ENCODE peak calls at places on chromosomes 11 and 22, in four cellular contexts. One of them, this sample, is unnamed.

GRCh38 chr11:16881074-16881709 is 133.0 kb downstream of the PLEKHA7 start:
- DNase-seq in fibroblast of villous mesenchyme: no peak
- DNase-seq in stomach: peak; percentile 76
- DNase-seq in choroid plexus epithelial cell: peak; percentile 46
- DNase-seq in this sample: peak; percentile 56

GRCh38 chr22:20111045-20111688 is 4.7 kb upstream of the RANBP1 start:
- DNase-seq in fibroblast of villous mesenchyme: no peak
- DNase-seq in choroid plexus epithelial cell: peak; percentile 33
- DNase-seq in stomach: no peak
- DNase-seq in this sample: peak; percentile 29

GRCh38 chr22:30889996-30890480 is 78.5 kb downstream of the MORC2 start:
- DNase-seq in fibroblast of villous mesenchyme: no peak
- DNase-seq in stomach: no peak
- DNase-seq in choroid plexus epithelial cell: no peak
- DNase-seq in this sample: no peak

GRCh38 chr11:306645-307371 is 808 bp upstream of the IFITM2 start:
- DNase-seq in stomach: no peak
- DNase-seq in fibroblast of villous mesenchyme: no peak
- DNase-seq in choroid plexus epithelial cell: no peak
- DNase-seq in this sample: no peak

GRCh38 chr11:130916238-130916855 is at the start of gene SNX19:
- DNase-seq in fibroblast of villous mesenchyme: peak; percentile 90
- DNase-seq in stomach: peak; percentile 95
- DNase-seq in choroid plexus epithelial cell: peak; percentile 93
- DNase-seq in this sample: peak; percentile 92

GRCh38 chr11:123682976-123683375 is 28.6 kb upstream of the SCN3B start:
- DNase-seq in choroid plexus epithelial cell: no peak
- DNase-seq in fibroblast of villous mesenchyme: no peak
- DNase-seq in stomach: no peak
- DNase-seq in this sample: no peak

GRCh38 chr11:73641668-73642067 is 4.7 kb upstream of the PLEKHB1 start:
- DNase-seq in fibroblast of villous mesenchyme: no peak
- DNase-seq in stomach: no peak
- DNase-seq in choroid plexus epithelial cell: no peak
- DNase-seq in this sample: no peak

GRCh38 chr11:11582261-11582701 is 39.5 kb downstream of the GALNT18 start:
- DNase-seq in stomach: no peak
- DNase-seq in choroid plexus epithelial cell: no peak
- DNase-seq in fibroblast of villous mesenchyme: no peak
- DNase-seq in this sample: peak; percentile 2

GRCh38 chr11:29328961-29329441 is 687.8 kb downstream of the KCNA4 start:
- DNase-seq in choroid plexus epithelial cell: peak; percentile 90
- DNase-seq in fibroblast of villous mesenchyme: peak; percentile 81
- DNase-seq in stomach: no peak
- DNase-seq in this sample: peak; percentile 85

GRCh38 chr11:91585035-91585801 is 639.4 kb upstream of the FAT3 start:
- DNase-seq in fibroblast of villous mesenchyme: no peak
- DNase-seq in choroid plexus epithelial cell: no peak
- DNase-seq in stomach: no peak
- DNase-seq in this sample: no peak

GRCh38 chr11:91587131-91587530 is 637.5 kb upstream of the FAT3 start:
- DNase-seq in stomach: no peak
- DNase-seq in choroid plexus epithelial cell: no peak
- DNase-seq in fibroblast of villous mesenchyme: no peak
- DNase-seq in this sample: no peak

GRCh38 chr11:91596111-91596510 is 628.5 kb upstream of the FAT3 start:
- DNase-seq in stomach: no peak
- DNase-seq in choroid plexus epithelial cell: no peak
- DNase-seq in fibroblast of villous mesenchyme: no peak
- DNase-seq in this sample: no peak

DNA sequence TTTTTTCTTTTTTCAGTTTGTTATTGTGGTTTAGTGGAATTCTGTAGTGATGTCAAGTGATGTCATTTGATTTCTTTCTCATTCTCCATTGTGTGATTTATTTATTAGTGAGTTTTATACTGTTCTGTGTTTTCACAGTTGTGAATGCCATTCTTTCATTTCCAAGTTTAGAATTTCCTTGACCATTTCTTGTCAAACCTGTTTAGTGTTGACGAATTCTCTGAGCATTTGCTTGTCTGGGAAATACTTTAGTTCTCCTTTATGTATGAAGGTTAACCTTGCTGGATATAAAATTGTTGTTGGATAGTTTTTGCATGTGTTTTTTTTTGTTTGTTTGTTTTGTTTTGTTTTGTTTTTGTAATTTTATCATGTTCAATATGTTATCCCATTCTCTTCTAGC is 633.6 kb upstream of the FAT3 start:
- DNase-seq in choroid plexus epithelial cell: no peak
- DNase-seq in stomach: no peak
- DNase-seq in fibroblast of villous mesenchyme: no peak
- DNase-seq in this sample: no peak
- TF ChIP-seq CTCF in choroid plexus epithelial cell: no peak
- TF ChIP-seq CTCF in stomach: no peak
- TF ChIP-seq CTCF in fibroblast of villous mesenchyme: no peak
- TF ChIP-seq CTCF in this sample: no peak

GRCh38 chr11:92793189-92793588 is 176.3 kb upstream of the MTNR1B start:
- DNase-seq in stomach: no peak
- DNase-seq in choroid plexus epithelial cell: no peak
- DNase-seq in fibroblast of villous mesenchyme: no peak
- DNase-seq in this sample: no peak
- H3K4me3 ChIP-seq in stomach: no peak overlapping the region
- H3K4me3 ChIP-seq in choroid plexus epithelial cell: no peak overlapping the region
- H3K4me3 ChIP-seq in fibroblast of villous mesenchyme: no peak overlapping the region
- H3K4me3 ChIP-seq in this sample: no peak overlapping the region

GRCh38 chr22:45552580-45553332 is 50.1 kb downstream of the FBLN1 start:
- DNase-seq in choroid plexus epithelial cell: peak; percentile 97
- DNase-seq in fibroblast of villous mesenchyme: peak; percentile 98
- DNase-seq in stomach: peak; percentile 30
- DNase-seq in this sample: peak; percentile 87
- TF ChIP-seq CTCF in choroid plexus epithelial cell: peak; percentile 73
- TF ChIP-seq CTCF in fibroblast of villous mesenchyme: peak; percentile 46
- TF ChIP-seq CTCF in stomach: no peak
- TF ChIP-seq CTCF in this sample: peak; percentile 45

DNA sequence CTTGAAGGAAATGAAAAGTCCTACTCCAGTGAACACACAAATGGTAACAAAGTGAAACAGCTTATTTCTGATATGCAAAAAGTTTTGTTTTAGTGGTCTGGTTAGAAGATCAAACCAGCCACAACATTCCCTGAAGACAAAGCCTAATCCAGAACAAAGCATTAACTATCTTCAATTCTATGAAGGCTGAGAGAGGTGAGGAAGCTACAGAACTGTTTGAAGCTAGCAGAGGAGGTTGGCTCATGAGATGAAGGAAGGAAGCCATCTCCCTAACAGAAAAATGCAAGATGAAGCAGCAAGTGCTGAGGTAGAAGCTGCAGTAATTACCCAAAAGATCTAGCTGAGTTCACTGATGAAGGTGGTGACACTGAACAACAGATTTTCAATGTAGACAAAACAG is 168.4 kb downstream of the IGLL1 start:
- DNase-seq in choroid plexus epithelial cell: no peak
- DNase-seq in stomach: no peak
- DNase-seq in fibroblast of villous mesenchyme: no peak
- DNase-seq in this sample: no peak
- H3K4me3 ChIP-seq in choroid plexus epithelial cell: no peak overlapping the region
- H3K4me3 ChIP-seq in stomach: no peak overlapping the region
- H3K4me3 ChIP-seq in fibroblast of villous mesenchyme: no peak overlapping the region
- H3K4me3 ChIP-seq in this sample: no peak overlapping the region

GRCh38 chr11:132123854-132124835 is 753.7 kb downstream of the NTM start:
- DNase-seq in choroid plexus epithelial cell: no peak
- DNase-seq in fibroblast of villous mesenchyme: no peak
- DNase-seq in stomach: no peak
- DNase-seq in this sample: no peak
- TF ChIP-seq CTCF in choroid plexus epithelial cell: peak; percentile 7
- TF ChIP-seq CTCF in fibroblast of villous mesenchyme: peak; percentile 2
- TF ChIP-seq CTCF in stomach: no peak
- TF ChIP-seq CTCF in this sample: no peak

GRCh38 chr22:17218341-17218740 is 894 bp downstream of the ADA2 start:
- DNase-seq in fibroblast of villous mesenchyme: no peak
- DNase-seq in stomach: no peak
- DNase-seq in choroid plexus epithelial cell: no peak
- DNase-seq in this sample: no peak
- H3K4me3 ChIP-seq in fibroblast of villous mesenchyme: no peak overlapping the region
- H3K4me3 ChIP-seq in stomach: no peak overlapping the region
- H3K4me3 ChIP-seq in choroid plexus epithelial cell: no peak overlapping the region
- H3K4me3 ChIP-seq in this sample: no peak overlapping the region

GRCh38 chr11:65353376-65353775 is 1.2 kb upstream of the TIGD3 start:
- DNase-seq in fibroblast of villous mesenchyme: no peak
- DNase-seq in choroid plexus epithelial cell: no peak
- DNase-seq in stomach: no peak
- DNase-seq in this sample: no peak

GRCh38 chr11:65351511-65351910 is 3.0 kb upstream of the TIGD3 start:
- DNase-seq in stomach: no peak
- DNase-seq in choroid plexus epithelial cell: no peak
- DNase-seq in fibroblast of villous mesenchyme: no peak
- DNase-seq in this sample: no peak

GRCh38 chr11:65353900-65354264 is 669 bp upstream of the TIGD3 start:
- DNase-seq in choroid plexus epithelial cell: no peak
- DNase-seq in fibroblast of villous mesenchyme: no peak
- DNase-seq in stomach: no peak
- DNase-seq in this sample: no peak

GRCh38 chr11:65354265-65355012 is at the start of gene TIGD3:
- DNase-seq in stomach: peak; percentile 98
- DNase-seq in choroid plexus epithelial cell: peak; percentile 95
- DNase-seq in fibroblast of villous mesenchyme: peak; percentile 96
- DNase-seq in this sample: peak; percentile 94

GRCh38 chr11:65352783-65353182 is 1.8 kb upstream of the TIGD3 start:
- DNase-seq in stomach: no peak
- DNase-seq in choroid plexus epithelial cell: peak; percentile 48
- DNase-seq in fibroblast of villous mesenchyme: peak; percentile 27
- DNase-seq in this sample: peak; percentile 42
- TF ChIP-seq CTCF in stomach: no peak
- TF ChIP-seq CTCF in choroid plexus epithelial cell: peak; percentile 49
- TF ChIP-seq CTCF in fibroblast of villous mesenchyme: peak; percentile 39
- TF ChIP-seq CTCF in this sample: peak; percentile 46

DNA sequence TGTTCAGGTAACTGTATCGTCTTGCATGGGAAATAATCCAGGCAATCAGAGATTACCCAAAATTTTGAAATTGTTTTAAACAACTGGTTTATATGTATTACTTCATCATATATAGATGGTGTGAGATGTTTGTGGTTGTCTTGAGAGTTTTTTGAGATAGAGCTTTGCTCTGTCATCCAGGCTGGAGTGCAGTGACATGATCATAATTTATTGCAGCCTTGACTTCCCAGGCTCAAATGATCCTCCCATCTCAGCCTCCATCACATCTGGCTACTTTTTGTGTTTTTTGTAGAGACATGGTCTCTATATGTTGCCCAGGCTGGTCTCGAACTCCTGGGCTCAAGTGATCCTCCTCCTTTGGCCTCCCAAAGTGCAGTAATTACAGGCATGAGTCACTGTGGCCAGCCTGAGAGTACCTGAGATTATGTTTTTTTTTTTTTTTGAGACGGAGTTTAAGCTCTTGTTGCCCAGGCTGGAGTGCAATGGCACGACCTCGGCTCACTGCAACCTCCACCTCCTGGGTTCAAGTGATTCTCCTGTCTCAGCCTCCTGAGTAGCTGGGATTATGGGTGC is 11.5 kb downstream of the CTNND1 start:
- DNase-seq in fibroblast of villous mesenchyme: no peak
- DNase-seq in choroid plexus epithelial cell: no peak
- DNase-seq in stomach: no peak
- DNase-seq in this sample: no peak
- H3K4me3 ChIP-seq in fibroblast of villous mesenchyme: no peak overlapping the region
- H3K4me3 ChIP-seq in choroid plexus epithelial cell: no peak overlapping the region
- H3K4me3 ChIP-seq in stomach: no peak overlapping the region
- H3K4me3 ChIP-seq in this sample: no peak overlapping the region

DNA sequence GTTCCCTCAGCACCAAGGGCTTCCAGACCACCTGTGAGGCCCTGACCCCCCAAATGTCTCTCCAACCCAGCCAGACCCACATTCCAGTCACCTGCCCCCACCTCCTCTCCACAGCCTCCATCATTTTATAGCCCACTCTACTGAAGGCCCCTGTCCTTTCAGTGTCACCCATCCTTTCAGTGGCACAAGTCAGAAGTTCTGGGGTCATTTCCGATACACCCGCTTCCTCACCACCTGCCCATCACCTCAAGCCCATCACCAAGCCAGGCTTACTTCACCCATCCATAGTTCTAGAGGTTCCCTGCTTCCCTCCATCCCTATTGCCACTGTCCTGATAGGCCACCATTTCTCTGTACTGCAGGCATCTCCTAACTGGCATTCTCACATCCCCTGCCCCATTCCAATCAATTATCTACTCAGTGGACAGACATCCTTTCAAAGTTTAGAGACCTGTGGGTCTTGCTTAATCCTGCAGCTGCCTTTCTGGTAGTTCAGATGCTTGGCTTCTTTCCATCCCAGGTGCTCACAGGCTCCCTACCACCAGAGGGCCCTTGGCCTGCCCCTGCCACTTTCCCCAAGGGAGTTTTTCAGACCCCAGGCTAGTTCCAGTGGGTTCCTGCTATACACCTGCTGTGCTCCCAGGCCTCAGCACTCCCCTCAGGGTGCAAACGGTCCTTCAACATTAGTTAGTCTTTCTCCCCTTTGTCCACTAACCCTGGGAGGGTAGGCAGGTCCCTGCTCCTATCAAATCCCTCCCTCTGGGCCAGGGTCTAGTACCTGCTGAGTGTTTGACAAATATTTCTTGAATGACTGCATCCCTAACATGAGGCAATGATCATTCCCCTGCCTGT is 7.6 kb downstream of the KCNQ1OT1 start:
- DNase-seq in fibroblast of villous mesenchyme: no peak
- DNase-seq in choroid plexus epithelial cell: peak; percentile 13
- DNase-seq in stomach: no peak
- DNase-seq in this sample: no peak
- TF ChIP-seq CTCF in fibroblast of villous mesenchyme: peak; percentile 35
- TF ChIP-seq CTCF in choroid plexus epithelial cell: peak; percentile 42
- TF ChIP-seq CTCF in stomach: no peak
- TF ChIP-seq CTCF in this sample: peak; percentile 10

GRCh38 chr11:15854245-15854644 is 502.1 kb downstream of the SOX6 start:
- DNase-seq in choroid plexus epithelial cell: no peak
- DNase-seq in fibroblast of villous mesenchyme: no peak
- DNase-seq in stomach: no peak
- DNase-seq in this sample: no peak
- H3K4me3 ChIP-seq in choroid plexus epithelial cell: no peak overlapping the region
- H3K4me3 ChIP-seq in fibroblast of villous mesenchyme: no peak overlapping the region
- H3K4me3 ChIP-seq in stomach: no peak overlapping the region
- H3K4me3 ChIP-seq in this sample: no peak overlapping the region

This sample was measured in fibroblast of pulmonary artery.